ENCODE peak calls at places on chromosome 9, in nine cellular contexts. B, T, L, I, X, O, G, C and N are unnamed samples.

GRCh38 chr9:72978724-72979123 is 25.9 kb upstream of the ALDH1A1 start:
- DNase-seq in C (no peak), B (no peak), O (no peak), L (no peak), G (peak), T (no peak), X (no peak), I (no peak), N (no peak)

GRCh38 chr9:112042244-112042638 is 132.9 kb downstream of the SUSD1 start:
- DNase-seq in O (no peak), T (no peak), I (no peak), G (no peak), C (no peak), L (no peak), B (no peak), X (no peak), N (no peak)

GRCh38 chr9:75855509-75855908 is 35.0 kb upstream of the PCSK5 start:
- DNase-seq in I (no peak), L (no peak), B (no peak), T (peak), X (no peak), O (peak), C (no peak), G (peak), N (no peak)

GRCh38 chr9:88732128-88732527 is 197.2 kb downstream of the NXNL2 start:
- DNase-seq in C (no peak), G (no peak), I (no peak), T (no peak), X (no peak), B (peak), L (no peak), O (no peak), N (no peak)

GRCh38 chr9:129472651-129473102 is 148.2 kb downstream of the C9orf50 start:
- DNase-seq in G (no peak), L (no peak), T (no peak), I (no peak), O (no peak), X (no peak), C (no peak), B (no peak), N (no peak)

GRCh38 chr9:97128919-97129318 is 90.0 kb upstream of the CTSV start:
- DNase-seq in O (no peak), B (no peak), L (no peak), G (no peak), C (no peak), T (no peak), X (no peak), I (no peak), N (no peak)

GRCh38 chr9:16901589-16901988 is 31.1 kb upstream of the BNC2 start:
- DNase-seq in G (no peak), I (no peak), T (no peak), O (no peak), C (no peak), B (no peak), X (no peak), L (no peak), N (no peak)

GRCh38 chr9:91867740-91868139 is 82.3 kb downstream of the ROR2 start:
- DNase-seq in G (no peak), T (no peak), B (no peak), I (no peak), O (no peak), L (no peak), X (no peak), C (no peak), N (no peak)

GRCh38 chr9:135315572-135315971 is 164.0 kb upstream of the PPP1R26 start:
- DNase-seq in L (no peak), T (no peak), I (no peak), G (no peak), X (no peak), B (no peak), C (no peak), O (no peak), N (no peak)

GRCh38 chr9:14326264-14326826 is 12.4 kb upstream of the NFIB start:
- DNase-seq in C (no peak), B (no peak), L (no peak), O (no peak), X (no peak), G (peak), T (peak), I (no peak), N (peak)

GRCh38 chr9:89815061-89815902 is 210.5 kb downstream of the GADD45G start:
- DNase-seq in B (no peak), T (no peak), G (no peak), O (no peak), L (no peak), I (no peak), X (no peak), C (no peak), N (no peak)

GRCh38 chr9:98291775-98292174 is 36.3 kb upstream of the TBC1D2 start:
- DNase-seq in I (no peak), O (no peak), X (no peak), C (no peak), T (no peak), L (no peak), G (no peak), B (no peak), N (no peak)

GRCh38 chr9:17082343-17082742 is 52.5 kb upstream of the CNTLN start:
- DNase-seq in I (no peak), C (no peak), L (no peak), O (no peak), G (peak), B (no peak), X (peak), T (peak), N (no peak)

GRCh38 chr9:137969008-137969407 is 91.4 kb downstream of the CACNA1B start:
- DNase-seq in G (no peak), X (no peak), L (no peak), C (no peak), I (no peak), T (no peak), O (no peak), B (no peak), N (no peak)

GRCh38 chr9:70421272-70422180 is 7.1 kb upstream of the KLF9 start:
- DNase-seq in B (peak), O (no peak), G (no peak), T (peak), I (no peak), C (no peak), L (no peak), X (no peak), N (no peak)

GRCh38 chr9:9341203-9341602 is 1271.6 kb downstream of the PTPRD start:
- DNase-seq in T (no peak), I (no peak), G (no peak), X (peak), O (no peak), L (no peak), B (peak), C (no peak), N (no peak)

GRCh38 chr9:132631280-132631679 is 38.5 kb downstream of the DDX31 start:
- DNase-seq in I (no peak), L (no peak), T (peak), O (no peak), X (no peak), C (no peak), B (no peak), G (no peak), N (no peak)

GRCh38 chr9:114184866-114185265 is 29.5 kb downstream of the COL27A1 start:
- DNase-seq in G (no peak), L (no peak), I (no peak), T (no peak), X (no peak), C (no peak), B (no peak), O (no peak), N (no peak)

GRCh38 chr9:35909274-35909673 is at the start of gene SPAAR:
- DNase-seq in L (peak), I (no peak), B (no peak), O (no peak), G (no peak), T (no peak), X (no peak), C (no peak), N (no peak)

GRCh38 chr9:96514108-96514824 is 64.3 kb downstream of the HABP4 start:
- DNase-seq in X (no peak), O (no peak), T (no peak), C (no peak), B (no peak), I (no peak), G (no peak), L (no peak), N (no peak)

GRCh38 chr9:87140142-87140541 is 192.8 kb upstream of the GAS1 start:
- DNase-seq in T (no peak), L (no peak), G (no peak), B (no peak), C (no peak), X (no peak), I (no peak), O (no peak), N (no peak)